ENCODE peak calls at places on chromosomes 16 and 17, in nine cellular contexts. R is body of pancreas, S is sigmoid colon, T is A549, W is prostate gland, J is HCT116, K is esophagus squamous epithelium, Z is IMR-90, X is ovary. D is an unnamed sample.

GRCh38 chr17:62757518-62757951 is 50.6 kb downstream of the MARCHF10 start:
- DNase-seq in W (no peak), T (no peak), X (no peak), J (no peak), Z (peak; percentile 16), S (no peak), K (no peak), R (no peak), D (no peak)

GRCh38 chr17:40333781-40334453 is 24.9 kb downstream of the RARA start:
- DNase-seq in T (no peak), X (no peak), W (no peak), R (no peak), S (no peak), J (no peak), K (no peak), Z (no peak), D (no peak)

GRCh38 chr17:68296217-68297140 is 5.2 kb downstream of the ARSG start:
- DNase-seq in R (peak; percentile 30), T (no peak), K (no peak), X (no peak), Z (no peak), W (peak; percentile 95), J (no peak), S (no peak), D (no peak)

GRCh38 chr17:15456972-15457722 is 10.3 kb downstream of the CDRT4 start:
- DNase-seq in R (peak; percentile 50), J (no peak), W (no peak), S (peak; percentile 95), T (no peak), K (no peak), Z (peak; percentile 84), X (peak; percentile 77), D (peak; percentile 83)

GRCh38 chr16:397736-398332 is 835 bp downstream of the NME4 start:
- DNase-seq in T (peak; percentile 86), J (peak; percentile 28), K (no peak), X (peak; percentile 66), S (peak; percentile 93), R (peak; percentile 86), W (peak; percentile 82), Z (peak; percentile 61), D (peak; percentile 56)

GRCh38 chr16:88002749-88003148 is 51.5 kb downstream of the BANP start:
- DNase-seq in R (no peak), S (peak; percentile 25), T (no peak), J (no peak), Z (no peak), W (no peak), K (no peak), X (no peak), D (no peak)

GRCh38 chr17:80882323-80882722 is 109.3 kb upstream of the CHMP6 start:
- DNase-seq in T (no peak), R (no peak), Z (no peak), K (no peak), W (no peak), X (no peak), S (peak; percentile 41), J (no peak), D (no peak)

GRCh38 chr17:50365165-50365564 is 7.8 kb downstream of the MRPL27 start:
- DNase-seq in T (no peak), K (no peak), Z (no peak), J (no peak), W (no peak), S (peak; percentile 26), X (no peak), R (no peak), D (no peak)

GRCh38 chr17:39634384-39634871 is 2.5 kb upstream of the STARD3 start:
- DNase-seq in W (no peak), T (peak; percentile 68), R (no peak), Z (peak; percentile 44), J (no peak), S (no peak), X (no peak), K (no peak), D (no peak)

GRCh38 chr17:81869221-81870154 is 1.6 kb downstream of the ARHGDIA start:
- DNase-seq in Z (no peak), T (peak; percentile 69), W (no peak), R (peak; percentile 56), K (no peak), X (peak; percentile 41), J (no peak), S (peak; percentile 73), D (no peak)

GRCh38 chr16:69709456-69710084 is 16.8 kb downstream of the NQO1 start:
- DNase-seq in T (peak; percentile 73), W (peak; percentile 27), J (peak; percentile 52), R (no peak), K (no peak), S (no peak), Z (peak; percentile 73), X (no peak), D (peak; percentile 46)

GRCh38 chr17:50270430-50271172 is 3.7 kb upstream of the TMEM92 start:
- DNase-seq in R (no peak), Z (peak; percentile 81), T (no peak), K (no peak), S (peak; percentile 84), J (no peak), X (peak; percentile 74), W (no peak), D (peak; percentile 62)

GRCh38 chr16:61014869-61015268 is 1021.4 kb downstream of the CDH8 start:
- DNase-seq in X (no peak), Z (no peak), R (no peak), S (no peak), J (no peak), K (no peak), T (no peak), W (no peak), D (no peak)

GRCh38 chr17:37310940-37311339 is 64.8 kb upstream of the C17orf78 start:
- DNase-seq in R (no peak), X (no peak), J (no peak), Z (no peak), T (no peak), S (no peak), K (no peak), W (no peak), D (no peak)

GRCh38 chr17:34300652-34301390 is 15.3 kb downstream of the CCL11 start:
- DNase-seq in T (no peak), W (no peak), K (no peak), J (no peak), S (peak; percentile 69), Z (peak; percentile 81), R (no peak), X (no peak), D (no peak)

GRCh38 chr17:81710514-81711308 is 1.4 kb upstream of the SLC25A10 start:
- DNase-seq in J (no peak), Z (no peak), R (peak; percentile 34), W (no peak), S (no peak), T (no peak), X (no peak), K (no peak), D (no peak)

GRCh38 chr16:48617711-48618148 is 7.8 kb upstream of the N4BP1 start:
- DNase-seq in J (no peak), W (no peak), K (no peak), T (no peak), X (peak; percentile 63), S (peak; percentile 63), Z (peak; percentile 63), R (peak; percentile 71), D (peak; percentile 47)

GRCh38 chr16:87822571-87822970 is 46.7 kb downstream of the SLC7A5 start:
- DNase-seq in X (no peak), W (no peak), R (no peak), K (no peak), T (no peak), J (no peak), Z (no peak), S (no peak), D (no peak)

GRCh38 chr17:32881054-32881453 is 4.1 kb upstream of the MYO1D start:
- DNase-seq in J (no peak), T (no peak), X (no peak), Z (no peak), W (no peak), K (no peak), S (no peak), R (no peak), D (no peak)

GRCh38 chr16:31453255-31454204 is 5.8 kb upstream of the ARMC5 start:
- DNase-seq in X (peak; percentile 86), W (no peak), J (no peak), T (peak; percentile 70), Z (peak; percentile 36), S (peak; percentile 71), K (no peak), R (no peak), D (no peak)

GRCh38 chr17:72222971-72223370 is 102.2 kb downstream of the SOX9 start:
- DNase-seq in Z (no peak), J (no peak), T (no peak), X (no peak), W (no peak), S (no peak), K (no peak), R (no peak), D (no peak)

GRCh38 chr17:74563358-74563757 is 4.0 kb downstream of the CD300H start:
- DNase-seq in J (no peak), T (no peak), R (no peak), X (no peak), K (no peak), Z (no peak), S (no peak), W (no peak), D (no peak)

GRCh38 chr17:48871551-48872351 is 20.8 kb upstream of the ATP5MC1 start:
- DNase-seq in X (peak; percentile 40), Z (no peak), T (peak; percentile 93), W (no peak), S (no peak), R (peak; percentile 85), K (no peak), J (no peak), D (peak; percentile 45)
- TF ChIP-seq POLR2A in X (no peak), Z (no peak), T (no peak), W (no peak), S (no peak), R (no peak), K (no peak), J (no peak), D (no peak)

GRCh38 chr17:35714988-35715387 is 16.5 kb upstream of the RASL10B start:
- DNase-seq in J (no peak), R (no peak), Z (no peak), W (no peak), X (no peak), S (no peak), T (no peak), K (no peak), D (no peak)
- H3K27ac ChIP-seq in J (no peak overlapping the region), R (no peak overlapping the region), Z (no peak overlapping the region), W (no peak overlapping the region), X (no peak overlapping the region), S (no peak overlapping the region), T (no peak overlapping the region), K (no peak overlapping the region), D (peak overlapping the region; percentile 78)

GRCh38 chr17:17304521-17304985 is 1.4 kb downstream of the NT5M start:
- DNase-seq in T (no peak), R (no peak), K (no peak), Z (no peak), W (no peak), J (no peak), X (no peak), S (no peak), D (no peak)
- TF ChIP-seq POLR2A in T (no peak), R (no peak), K (no peak), Z (no peak), W (no peak), J (no peak), X (no peak), S (no peak), D (no peak)

DNA sequence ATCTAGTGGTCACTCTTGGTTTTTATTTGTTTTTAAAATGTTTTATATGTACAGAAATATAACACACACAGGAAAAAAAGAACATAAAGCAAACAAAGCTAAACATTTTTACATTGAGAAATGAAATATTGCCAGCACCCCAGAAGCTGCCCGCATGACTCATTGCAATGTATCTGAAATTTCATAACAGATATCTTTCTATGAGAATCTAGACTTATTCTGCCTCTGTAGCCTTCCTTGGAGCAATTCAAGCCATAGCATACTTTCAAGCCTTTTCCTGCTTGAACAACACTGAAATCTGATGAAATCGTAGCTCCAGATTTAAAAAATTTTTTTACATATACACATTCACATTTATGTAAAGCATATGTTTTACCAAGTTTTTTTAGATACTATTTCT is 86.9 kb downstream of the RBBP6 start:
- DNase-seq in W (no peak), R (no peak), K (no peak), X (no peak), T (no peak), Z (peak; percentile 67), S (no peak), J (no peak), D (no peak)
- H3K27ac ChIP-seq in W (no peak overlapping the region), R (no peak overlapping the region), K (no peak overlapping the region), X (no peak overlapping the region), T (peak overlapping the region; percentile 43), Z (no peak overlapping the region), S (no peak overlapping the region), J (no peak overlapping the region), D (no peak overlapping the region)